ENCODE peak calls at places on chromosomes 11 and 22, in ten cellular contexts. B is stomach; P is left lung; X is fibroblast of lung; M is HCT116; R is neuronal stem cell; T is small intestine; U is CD8-positive, alpha-beta memory T cell; C is IMR-90; L is cardiac muscle cell. O is an unnamed sample.

GRCh38 chr11:68056317-68057285 is 17.8 kb downstream of the TCIRG1 start:
- DNase-seq in M (no peak), B (no peak), L (no peak), C (no peak), P (no peak), X (no peak), T (no peak), U (no peak), R (no peak), O (no peak)

GRCh38 chr11:71247551-71248250 is 4.7 kb downstream of the SHANK2 start:
- DNase-seq in M (no peak), P (no peak), L (no peak), U (no peak), C (no peak), B (peak; percentile 52), T (no peak), X (no peak), R (no peak), O (no peak)

GRCh38 chr22:31972180-31972579 is 27.8 kb downstream of the YWHAH start:
- DNase-seq in U (no peak), B (no peak), C (no peak), T (no peak), R (no peak), P (no peak), L (no peak), M (no peak), X (no peak), O (no peak)

GRCh38 chr11:91081440-91082088 is 858.7 kb upstream of the CHORDC1 start:
- DNase-seq in L (peak; percentile 24), U (no peak), P (no peak), R (no peak), C (peak; percentile 31), X (peak; percentile 33), T (no peak), B (no peak), M (no peak), O (no peak)

GRCh38 chr11:35029979-35030378 is 109.0 kb upstream of the CD44 start:
- DNase-seq in L (no peak), X (peak; percentile 90), T (no peak), P (no peak), C (peak; percentile 84), M (no peak), R (no peak), B (no peak), U (no peak), O (peak; percentile 57)

GRCh38 chr22:46318576-46318975 is 16.9 kb upstream of the TRMU start:
- DNase-seq in T (no peak), R (no peak), P (no peak), M (no peak), X (no peak), C (no peak), L (no peak), B (no peak), U (peak; percentile 28), O (no peak)

GRCh38 chr11:77322926-77323590 is 21.6 kb upstream of the GDPD4 start:
- DNase-seq in T (peak; percentile 52), B (no peak), M (no peak), R (no peak), U (no peak), P (no peak), X (peak; percentile 71), L (no peak), C (peak; percentile 57), O (no peak)

GRCh38 chr11:77130763-77131513 is 2.9 kb downstream of the MYO7A start:
- DNase-seq in U (no peak), P (no peak), T (no peak), R (no peak), B (peak; percentile 60), M (no peak), C (peak; percentile 27), X (peak; percentile 46), L (peak; percentile 48), O (no peak)

GRCh38 chr11:65165847-65166317 is 4.2 kb upstream of the SPDYC start:
- DNase-seq in R (no peak), C (no peak), M (no peak), L (no peak), X (no peak), T (peak; percentile 79), B (no peak), U (no peak), P (no peak), O (no peak)

GRCh38 chr11:31160504-31161422 is 208.8 kb downstream of the DCDC1 start:
- DNase-seq in C (no peak), X (no peak), R (peak; percentile 8), U (no peak), P (no peak), T (no peak), L (no peak), M (peak; percentile 18), B (no peak), O (no peak)

GRCh38 chr11:40129276-40129675 is 1330.2 kb downstream of the LRRC4C start:
- DNase-seq in P (no peak), B (no peak), T (peak; percentile 3), M (no peak), C (no peak), X (no peak), U (no peak), L (peak; percentile 44), R (peak; percentile 3), O (no peak)

DNA sequence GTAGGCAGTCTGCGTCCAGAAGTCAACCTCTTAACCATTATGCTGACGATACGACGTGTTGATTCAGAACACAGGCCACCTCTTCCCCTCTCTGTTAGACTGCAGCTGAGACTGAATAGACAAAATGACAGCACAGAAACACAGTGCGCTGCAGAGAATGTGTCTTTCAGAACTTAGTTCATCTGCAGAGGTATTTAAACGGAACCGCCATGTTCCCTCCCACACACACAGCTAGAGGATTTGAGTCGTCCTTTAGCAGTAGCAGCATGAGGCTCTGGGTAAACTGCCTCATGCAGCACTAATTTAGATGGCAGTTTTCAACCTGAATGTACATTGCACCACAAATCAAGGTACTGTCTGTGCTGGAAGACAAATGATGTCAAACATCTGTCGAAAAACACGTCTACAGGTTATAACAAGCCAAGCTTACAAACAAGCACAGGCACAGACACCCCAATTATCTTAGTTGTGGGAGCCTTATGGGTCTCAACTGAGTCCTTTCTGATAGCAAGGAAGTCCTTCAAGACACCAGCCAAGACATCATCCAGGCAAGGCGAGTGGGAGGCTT is 76.6 kb upstream of the LRRC4C start:
- DNase-seq in X (no peak), C (no peak), L (no peak), T (no peak), U (no peak), M (no peak), R (no peak), P (no peak), B (no peak), O (no peak)
- H3K9me3 ChIP-seq in X (no peaks in the 10 kb centered on the region), C (peaks cover 9% of the 10 kb centered on the region), L (no peaks in the 10 kb centered on the region), T (no peaks in the 10 kb centered on the region), U (no peaks in the 10 kb centered on the region), M (peaks cover 6% of the 10 kb centered on the region), R (no peaks in the 10 kb centered on the region), P (no peaks in the 10 kb centered on the region), B (no peaks in the 10 kb centered on the region), O (peaks cover 3% of the 10 kb centered on the region)

GRCh38 chr11:75536786-75537629 is 11.3 kb upstream of the GDPD5 start:
- DNase-seq in R (no peak), T (no peak), U (no peak), C (peak; percentile 41), B (no peak), M (peak; percentile 87), L (no peak), P (no peak), X (peak; percentile 50), O (no peak)
- H3K4me1 ChIP-seq in R (peaks cover 4% of the 10 kb centered on the region), T (no peaks in the 10 kb centered on the region), U (peaks cover 17% of the 10 kb centered on the region), C (peaks cover 8% of the 10 kb centered on the region), B (no peaks in the 10 kb centered on the region), M (peaks cover 69% of the 10 kb centered on the region), L (peaks cover 38% of the 10 kb centered on the region), P (no peaks in the 10 kb centered on the region), X (peaks cover 3% of the 10 kb centered on the region), O (no peaks in the 10 kb centered on the region)

DNA sequence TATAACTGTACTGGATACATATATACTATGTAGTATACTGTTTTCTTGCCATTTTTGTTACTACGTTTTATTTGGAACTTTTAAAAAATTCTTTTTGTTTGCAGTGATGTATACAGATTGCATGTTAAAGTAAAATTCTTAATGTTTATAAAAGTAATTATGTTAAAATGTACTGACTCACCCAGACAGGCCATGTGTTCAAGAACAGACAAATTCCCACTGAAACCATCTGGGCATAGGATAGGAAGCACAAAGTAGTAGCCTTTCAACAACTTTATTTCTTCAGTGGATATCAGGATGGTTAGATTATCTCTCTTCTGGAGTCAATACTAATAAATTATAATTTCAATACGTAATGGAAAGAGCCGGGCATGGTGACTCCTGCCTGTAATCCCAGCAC is 19.8 kb downstream of the PRMT3 start:
- DNase-seq in X (no peak), L (no peak), T (no peak), R (no peak), M (no peak), C (peak; percentile 53), U (no peak), P (no peak), B (no peak), O (no peak)
- H3K9me3 ChIP-seq in X (no peaks in the 10 kb centered on the region), L (no peaks in the 10 kb centered on the region), T (no peaks in the 10 kb centered on the region), R (no peaks in the 10 kb centered on the region), M (no peaks in the 10 kb centered on the region), C (no peaks in the 10 kb centered on the region), U (no peaks in the 10 kb centered on the region), P (no peaks in the 10 kb centered on the region), B (no peaks in the 10 kb centered on the region), O (no peaks in the 10 kb centered on the region)

GRCh38 chr11:72720806-72721205 is 31.4 kb downstream of the ARAP1 start:
- DNase-seq in R (no peak), X (no peak), M (no peak), T (peak; percentile 47), L (no peak), U (no peak), C (no peak), P (no peak), B (no peak), O (no peak)

GRCh38 chr11:72723508-72723907 is 28.7 kb downstream of the ARAP1 start:
- DNase-seq in C (no peak), T (peak; percentile 73), U (no peak), R (no peak), B (peak; percentile 53), X (no peak), P (no peak), L (no peak), M (no peak), O (no peak)

GRCh38 chr11:72721276-72721675 is 30.9 kb downstream of the ARAP1 start:
- DNase-seq in T (no peak), X (no peak), L (no peak), U (no peak), B (no peak), C (no peak), P (no peak), M (no peak), R (no peak), O (no peak)

GRCh38 chr11:72721689-72722049 is 30.5 kb downstream of the ARAP1 start:
- DNase-seq in B (peak; percentile 40), X (no peak), T (peak; percentile 68), U (peak; percentile 72), C (no peak), L (no peak), R (no peak), P (peak; percentile 59), M (no peak), O (no peak)

GRCh38 chr11:72722050-72722748 is 30.0 kb downstream of the ARAP1 start:
- DNase-seq in T (peak; percentile 95), M (peak; percentile 81), X (peak; percentile 92), B (peak; percentile 91), L (peak; percentile 79), C (peak; percentile 89), R (peak; percentile 48), P (peak; percentile 93), U (peak; percentile 89), O (peak; percentile 82)
- H3K4me1 ChIP-seq in T (peaks cover 13% of the 10 kb centered on the region), M (peaks cover 21% of the 10 kb centered on the region), X (peaks cover 24% of the 10 kb centered on the region), B (peaks cover 45% of the 10 kb centered on the region), L (peaks cover 46% of the 10 kb centered on the region), C (peaks cover 27% of the 10 kb centered on the region), R (peaks cover 4% of the 10 kb centered on the region), P (peaks cover 96% of the 10 kb centered on the region), U (peaks cover 53% of the 10 kb centered on the region), O (peaks cover 10% of the 10 kb centered on the region)

GRCh38 chr11:103958475-103959215 is 77.8 kb upstream of the DDI1 start:
- DNase-seq in M (no peak), L (no peak), C (peak; percentile 48), T (no peak), X (no peak), U (no peak), B (no peak), P (no peak), R (no peak), O (no peak)
- H3K9me3 ChIP-seq in M (no peaks in the 10 kb centered on the region), L (no peaks in the 10 kb centered on the region), C (peaks cover 5% of the 10 kb centered on the region), T (no peaks in the 10 kb centered on the region), X (no peaks in the 10 kb centered on the region), U (no peaks in the 10 kb centered on the region), B (no peaks in the 10 kb centered on the region), P (no peaks in the 10 kb centered on the region), R (no peaks in the 10 kb centered on the region), O (no peaks in the 10 kb centered on the region)